ENCODE peak calls at places on chromosomes 16 and 17, in eight cellular contexts. P is MV-4-11, Z is mesenchymal stem cell, E is epithelial cell of esophagus, L is astrocyte of the spinal cord, W is HepG2, H is NCI-H69, K is fibroblast of the aortic adventitia. C is an unnamed sample.

GRCh38 chr16:6562985-6563384 is 769.7 kb upstream of the RBFOX1 start:
- DNase-seq in P (no peak), Z (no peak), E (no peak), L (no peak), W (no peak), H (no peak), K (no peak), C (no peak)

GRCh38 chr17:7809086-7809790 is 24.8 kb upstream of the KDM6B start:
- DNase-seq in P (no peak), Z (no peak), E (peak), L (no peak), W (no peak), H (no peak), K (no peak), C (no peak)

GRCh38 chr17:37833237-37833859 is 88.5 kb upstream of the HNF1B start:
- DNase-seq in P (peak), Z (no peak), E (no peak), L (no peak), W (no peak), H (no peak), K (no peak), C (no peak)

GRCh38 chr16:27960619-27961295 is 102.8 kb downstream of the GSG1L start:
- DNase-seq in P (no peak), Z (no peak), E (no peak), L (no peak), W (no peak), H (no peak), K (no peak), C (no peak)

GRCh38 chr17:36675250-36675649 is 73.9 kb downstream of the MRM1 start:
- DNase-seq in P (peak), Z (no peak), E (no peak), L (no peak), W (no peak), H (peak), K (no peak), C (no peak)

GRCh38 chr17:57830880-57831279 is 19.0 kb downstream of the MRPS23 start:
- DNase-seq in P (no peak), Z (no peak), E (no peak), L (no peak), W (no peak), H (no peak), K (no peak), C (no peak)

GRCh38 chr16:50584033-50584722 is 36.0 kb downstream of the NKD1 start:
- DNase-seq in P (peak), Z (no peak), E (no peak), L (no peak), W (no peak), H (no peak), K (no peak), C (no peak)

GRCh38 chr17:56830726-56831363 is 2.9 kb downstream of the C17orf67 start:
- DNase-seq in P (no peak), Z (no peak), E (no peak), L (no peak), W (no peak), H (no peak), K (no peak), C (no peak)

GRCh38 chr16:72013888-72014538 is 5.5 kb downstream of the DHODH start:
- DNase-seq in P (no peak), Z (no peak), E (no peak), L (no peak), W (no peak), H (no peak), K (no peak), C (no peak)

GRCh38 chr17:17060001-17060929 is 18.0 kb downstream of the MPRIP start:
- DNase-seq in P (no peak), Z (no peak), E (no peak), L (no peak), W (no peak), H (no peak), K (no peak), C (no peak)

GRCh38 chr17:75477493-75477862 is 21.0 kb downstream of the TMEM94 start:
- DNase-seq in P (no peak), Z (no peak), E (no peak), L (no peak), W (no peak), H (no peak), K (no peak), C (no peak)